ENCODE peak calls at places on chromosomes 2 and 18, in six cellular contexts. B is activated T-cell treated with anti-CD3 and anti-CD28 coated beads for 1 hour; K is iPS DF 19.7; R is IMR-90; W is activated effector memory CD4-positive, alpha-beta T cell treated with anti-CD3 and anti-CD28 coated beads, Interleukin-2, amount 50 U/mL, for 16 hours; A is stimulated activated CD8-positive, alpha-beta memory T cell treated with anti-CD3 and anti-CD28 coated beads, Interleukin-7, amount 100 ng/mL, for 24 hours. P is an unnamed sample.

GRCh38 chr18:63676526-63676925 is 14.8 kb upstream of the SERPINB3 start:
- DNase-seq in B (no peak), K (peak), R (no peak), W (no peak), A (no peak), P (no peak)

GRCh38 chr2:108441712-108442111 is 7.3 kb upstream of the GCC2 start:
- DNase-seq in B (no peak), K (no peak), R (no peak), W (no peak), A (no peak), P (no peak)

GRCh38 chr2:29314816-29315571 is 199.8 kb downstream of the CLIP4 start:
- DNase-seq in B (peak), K (no peak), R (no peak), W (peak), A (peak), P (no peak)

GRCh38 chr18:51138936-51139335 is 58.5 kb downstream of the MEX3C start:
- DNase-seq in B (no peak), K (no peak), R (no peak), W (no peak), A (no peak), P (no peak)

GRCh38 chr2:240997141-240997855 is 1.1 kb upstream of the SNED1 start:
- DNase-seq in B (no peak), K (no peak), R (no peak), W (no peak), A (no peak), P (no peak)

GRCh38 chr18:227374-227773 is 40.5 kb downstream of the THOC1 start:
- DNase-seq in B (no peak), K (no peak), R (no peak), W (no peak), A (no peak), P (no peak)

GRCh38 chr2:29611850-29612249 is 309.5 kb downstream of the ALK start:
- DNase-seq in B (no peak), K (no peak), R (no peak), W (no peak), A (no peak), P (no peak)

GRCh38 chr2:196435189-196435588 is 204.3 kb upstream of the CCDC150 start:
- DNase-seq in B (no peak), K (no peak), R (peak), W (no peak), A (no peak), P (no peak)